ENCODE peak calls at places on chromosomes 16 and 17, in seven cellular contexts. A is stomach, U is GM23338, W is GM12865, C is brain microvascular endothelial cell, V is left lung, T is BJ. H is an unnamed sample.

GRCh38 chr17:7340179-7340578 is 3.9 kb downstream of the ACAP1 start:
- DNase-seq in A (no peak), U (no peak), W (no peak), C (no peak), V (no peak), T (no peak), H (no peak)

GRCh38 chr17:10631048-10631700 is 25.9 kb downstream of the MYH3 start:
- DNase-seq in A (no peak), U (peak), W (peak), C (no peak), V (no peak), T (no peak), H (no peak)

GRCh38 chr17:62704381-62704971 is 77.0 kb downstream of the MRC2 start:
- DNase-seq in A (peak), U (peak), W (no peak), C (peak), V (peak), T (no peak), H (no peak)

GRCh38 chr17:42679492-42680330 is 1.9 kb downstream of the CCR10 start:
- DNase-seq in A (peak), U (peak), W (peak), C (peak), V (peak), T (no peak), H (no peak)

GRCh38 chr17:17075037-17075755 is 32.9 kb downstream of the MPRIP start:
- DNase-seq in A (no peak), U (no peak), W (no peak), C (peak), V (peak), T (peak), H (peak)

GRCh38 chr17:13346996-13347762 is 254.6 kb downstream of the HS3ST3A1 start:
- DNase-seq in A (no peak), U (no peak), W (no peak), C (peak), V (no peak), T (peak), H (peak)

GRCh38 chr16:57686577-57686976 is 8.0 kb upstream of the DRC7 start:
- DNase-seq in A (no peak), U (no peak), W (no peak), C (no peak), V (no peak), T (no peak), H (no peak)

GRCh38 chr16:54282202-54282922 is 4.2 kb downstream of the IRX3 start:
- DNase-seq in A (peak), U (peak), W (no peak), C (no peak), V (peak), T (no peak), H (no peak)

GRCh38 chr17:4136373-4136772 is 6.5 kb downstream of the ZZEF1 start:
- DNase-seq in A (peak), U (no peak), W (no peak), C (no peak), V (peak), T (no peak), H (no peak)

GRCh38 chr17:32019228-32019627 is 12.0 kb downstream of the LRRC37B start:
- DNase-seq in A (no peak), U (no peak), W (no peak), C (no peak), V (no peak), T (no peak), H (no peak)

GRCh38 chr17:5488752-5489151 is 2.4 kb downstream of the MIS12 start:
- DNase-seq in A (no peak), U (no peak), W (no peak), C (no peak), V (no peak), T (no peak), H (no peak)

GRCh38 chr17:34071891-34072420 is 183.1 kb upstream of the CCL2 start:
- DNase-seq in A (no peak), U (peak), W (peak), C (no peak), V (no peak), T (no peak), H (no peak)

GRCh38 chr17:65554568-65555223 is 6.8 kb downstream of the AXIN2 start:
- DNase-seq in A (no peak), U (no peak), W (no peak), C (peak), V (no peak), T (no peak), H (no peak)

GRCh38 chr17:850828-851759 is 68.9 kb downstream of the MRM3 start:
- DNase-seq in A (no peak), U (no peak), W (no peak), C (peak), V (no peak), T (no peak), H (peak)

GRCh38 chr16:28196331-28196987 is 15.3 kb downstream of the XPO6 start:
- DNase-seq in A (no peak), U (no peak), W (no peak), C (no peak), V (no peak), T (no peak), H (no peak)

GRCh38 chr16:28191364-28191985 is 20.3 kb downstream of the XPO6 start:
- DNase-seq in A (no peak), U (no peak), W (no peak), C (no peak), V (no peak), T (no peak), H (no peak)

GRCh38 chr16:28195859-28196258 is 15.9 kb downstream of the XPO6 start:
- DNase-seq in A (no peak), U (no peak), W (no peak), C (no peak), V (no peak), T (no peak), H (no peak)

GRCh38 chr16:28193530-28194423 is 18.0 kb downstream of the XPO6 start:
- DNase-seq in A (no peak), U (no peak), W (peak), C (peak), V (no peak), T (peak), H (peak)

DNA sequence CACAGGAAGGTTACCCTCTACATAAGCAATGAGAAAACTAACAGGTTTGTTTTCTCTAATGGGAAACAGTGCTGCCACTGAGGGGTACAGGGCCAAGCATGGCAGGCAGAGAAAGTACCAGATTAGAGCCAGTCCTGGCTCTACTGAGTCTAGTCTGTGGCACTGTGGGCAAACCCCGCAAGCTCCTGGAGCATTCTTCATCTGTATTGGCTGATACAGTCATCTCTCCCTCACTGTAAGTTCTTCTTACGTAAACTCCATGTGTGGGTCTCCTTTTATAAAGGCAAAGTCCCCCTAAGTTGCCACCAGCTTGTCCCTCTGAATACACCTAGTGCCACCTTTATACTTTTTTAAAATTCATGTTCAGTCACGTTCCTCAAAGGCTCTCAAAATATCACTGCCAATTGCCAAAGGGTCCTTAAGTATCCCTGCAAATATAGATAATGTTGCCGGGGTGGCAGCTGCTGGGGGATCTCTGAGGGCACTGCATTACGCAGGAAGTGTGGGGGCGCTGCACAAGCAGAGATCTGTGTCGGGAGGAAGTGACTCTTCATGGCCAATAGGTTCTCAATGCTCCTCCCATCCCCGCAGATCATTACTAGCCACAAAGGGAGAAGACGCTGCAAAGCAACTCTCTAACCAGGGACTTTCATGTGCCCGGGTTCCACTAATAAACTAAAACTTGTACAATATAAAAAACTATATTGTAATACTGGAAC is 18.8 kb downstream of the XPO6 start:
- DNase-seq in A (peak), U (no peak), W (peak), C (no peak), V (no peak), T (no peak), H (no peak)
- TF ChIP-seq CTCF in A (no peak), U (peak), W (peak), C (no peak), V (no peak), T (no peak), H (no peak)

GRCh38 chr17:37791434-37791833 is 46.6 kb upstream of the HNF1B start:
- DNase-seq in A (peak), U (peak), W (peak), C (no peak), V (no peak), T (peak), H (no peak)

GRCh38 chr17:37791985-37792384 is 47.1 kb upstream of the HNF1B start:
- DNase-seq in A (no peak), U (no peak), W (no peak), C (no peak), V (no peak), T (no peak), H (no peak)

GRCh38 chr17:37788531-37788930 is 43.7 kb upstream of the HNF1B start:
- DNase-seq in A (no peak), U (no peak), W (no peak), C (no peak), V (no peak), T (no peak), H (no peak)

GRCh38 chr17:37789166-37789565 is 44.3 kb upstream of the HNF1B start:
- DNase-seq in A (no peak), U (no peak), W (no peak), C (no peak), V (no peak), T (no peak), H (no peak)

GRCh38 chr17:37790153-37790552 is 45.3 kb upstream of the HNF1B start:
- DNase-seq in A (no peak), U (no peak), W (no peak), C (no peak), V (no peak), T (no peak), H (no peak)
- H3K4me3 ChIP-seq in A (no peak), U (no peak), W (no peak), C (no peak), V (no peak), T (no peak), H (no peak)

DNA sequence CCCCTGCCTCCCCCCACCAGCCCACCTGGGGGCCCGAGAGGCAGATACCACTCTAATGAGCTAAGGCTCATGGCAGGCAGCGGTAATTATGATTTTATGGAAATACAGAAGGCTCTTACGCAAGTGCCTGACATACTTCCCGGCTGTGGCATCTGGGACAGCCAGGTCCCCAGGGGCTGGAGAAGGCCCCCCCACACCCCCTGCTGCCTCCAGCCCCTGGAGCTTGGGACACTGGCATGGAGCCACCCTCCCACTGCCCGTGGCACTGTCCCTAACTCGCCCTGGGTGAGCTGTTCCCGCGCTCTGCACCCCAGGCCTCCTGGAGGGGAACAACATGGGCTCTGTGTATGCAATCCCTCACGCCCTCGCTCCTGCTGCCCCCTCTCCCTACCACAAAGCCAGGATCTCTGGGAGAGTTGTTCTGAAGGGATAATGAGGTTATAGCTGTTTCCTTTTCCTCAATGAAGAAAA is 5.4 kb upstream of the STAC2 start:
- DNase-seq in A (no peak), U (no peak), W (no peak), C (no peak), V (no peak), T (no peak), H (no peak)
- TF ChIP-seq CTCF in A (no peak), U (no peak), W (no peak), C (no peak), V (no peak), T (no peak), H (no peak)

DNA sequence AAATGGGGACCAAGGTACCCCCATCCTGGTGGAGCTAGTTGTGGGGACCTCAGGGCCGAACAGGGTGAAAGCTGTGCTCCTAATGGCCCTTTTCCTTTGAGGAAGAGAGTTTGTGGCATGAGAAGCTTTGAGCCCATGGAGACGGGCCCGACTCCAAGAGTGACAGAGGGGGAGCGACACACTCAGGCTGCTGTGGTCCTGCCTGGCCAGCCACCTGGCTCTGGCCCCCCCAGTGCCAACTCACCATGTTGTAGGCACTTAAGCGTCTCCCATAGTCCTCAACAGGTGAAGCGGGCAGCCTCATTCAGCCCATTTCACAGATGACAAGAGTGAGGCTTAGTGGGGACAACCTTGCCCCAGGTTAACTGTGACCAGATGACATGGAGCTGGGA is 1.6 kb downstream of the IL21R start:
- DNase-seq in A (no peak), U (no peak), W (peak), C (no peak), V (no peak), T (no peak), H (no peak)
- H3K4me3 ChIP-seq in A (no peak), U (no peak), W (peak), C (no peak), V (no peak), T (no peak), H (no peak)

GRCh38 chr17:78268191-78268874 is 36.9 kb downstream of the TMEM235 start:
- DNase-seq in A (no peak), U (no peak), W (no peak), C (no peak), V (no peak), T (no peak), H (no peak)

GRCh38 chr17:78269893-78270490 is 38.6 kb downstream of the TMEM235 start:
- DNase-seq in A (no peak), U (no peak), W (no peak), C (no peak), V (no peak), T (no peak), H (no peak)

GRCh38 chr17:78271419-78272160 is 40.2 kb downstream of the TMEM235 start:
- DNase-seq in A (no peak), U (no peak), W (no peak), C (no peak), V (no peak), T (no peak), H (no peak)

GRCh38 chr17:78267257-78268073 is 36.0 kb downstream of the TMEM235 start:
- DNase-seq in A (no peak), U (no peak), W (no peak), C (no peak), V (no peak), T (no peak), H (no peak)

GRCh38 chr17:78268960-78269892 is 37.8 kb downstream of the TMEM235 start:
- DNase-seq in A (no peak), U (peak), W (no peak), C (no peak), V (no peak), T (no peak), H (no peak)
- TF ChIP-seq CTCF in A (no peak), U (no peak), W (no peak), C (no peak), V (no peak), T (no peak), H (no peak)

GRCh38 chr17:50196826-50197225 is 4.6 kb downstream of the COL1A1 start:
- DNase-seq in A (no peak), U (no peak), W (no peak), C (no peak), V (no peak), T (no peak), H (no peak)
- H3K4me3 ChIP-seq in A (no peak), U (no peak), W (no peak), C (peak), V (no peak), T (peak), H (peak)

H was measured in HFF-Myc.